ENCODE peak calls at places on chromosomes 6 and 20, in five cellular contexts. M is IMR-90, H is K562, F is A549, K is H1. L is an unnamed sample.
A peak's percentile ranks its signal among the peaks of the same experiment; 100 is the strongest.

GRCh38 chr20:30912006-30912660 is 345.3 kb upstream of the DEFB115 start:
- DNase-seq in M (no peak), K (peak; percentile 73), F (no peak), H (peak; percentile 17), L (no peak)

GRCh38 chr6:166958926-166959861 is 2.8 kb upstream of the RNASET2 start:
- DNase-seq in K (no peak), F (no peak), M (no peak), H (peak; percentile 61), L (peak; percentile 75)

GRCh38 chr20:62009869-62010445 is 55.7 kb downstream of the TAF4 start:
- DNase-seq in M (no peak), K (no peak), F (no peak), H (no peak), L (no peak)

GRCh38 chr6:104941694-104942177 is 15.2 kb upstream of the LIN28B start:
- DNase-seq in M (no peak), K (no peak), F (no peak), H (peak; percentile 34), L (no peak)

GRCh38 chr6:166202321-166202733 is 34.7 kb upstream of the TBXT start:
- DNase-seq in F (no peak), H (peak; percentile 14), K (no peak), M (no peak), L (no peak)

GRCh38 chr6:16249971-16250370 is 11.6 kb downstream of the GMPR start:
- DNase-seq in M (no peak), K (no peak), H (no peak), F (no peak), L (peak; percentile 45)

GRCh38 chr6:133710826-133711225 is 178.1 kb upstream of the TCF21 start:
- DNase-seq in M (no peak), F (no peak), K (no peak), H (no peak), L (no peak)

GRCh38 chr6:13024616-13025015 is 303.7 kb downstream of the TBC1D7 start:
- DNase-seq in F (no peak), M (no peak), H (no peak), K (no peak), L (no peak)

GRCh38 chr20:25470045-25470444 is 62.6 kb downstream of the GINS1 start:
- DNase-seq in F (peak; percentile 60), H (peak; percentile 70), M (peak; percentile 25), K (peak; percentile 56), L (peak; percentile 57)

GRCh38 chr20:19654906-19655305 is 103.2 kb upstream of the RIN2 start:
- DNase-seq in M (no peak), H (no peak), K (no peak), F (no peak), L (no peak)

GRCh38 chr6:136090929-136091328 is 159.2 kb downstream of the MTFR2 start:
- DNase-seq in F (no peak), H (no peak), K (no peak), M (no peak), L (peak; percentile 46)

GRCh38 chr20:54174452-54175175 is 828 bp upstream of the CYP24A1 start:
- DNase-seq in K (no peak), M (no peak), H (no peak), F (peak; percentile 87), L (peak; percentile 56)

GRCh38 chr6:81894788-81895221 is 142.3 kb upstream of the TENT5A start:
- DNase-seq in H (no peak), K (no peak), M (peak; percentile 39), F (no peak), L (peak; percentile 67)

GRCh38 chr20:61804896-61805295 is 260.8 kb downstream of the TAF4 start:
- DNase-seq in M (no peak), K (no peak), H (no peak), F (no peak), L (no peak)

GRCh38 chr6:5729813-5730212 is 276.9 kb downstream of the NRN1 start:
- DNase-seq in M (no peak), K (no peak), H (no peak), F (no peak), L (no peak)

GRCh38 chr6:5732496-5732895 is 274.2 kb downstream of the NRN1 start:
- DNase-seq in K (no peak), F (no peak), H (no peak), M (no peak), L (no peak)

GRCh38 chr6:5731435-5731834 is 275.3 kb downstream of the NRN1 start:
- DNase-seq in K (no peak), F (no peak), H (no peak), M (no peak), L (peak; percentile 54)

GRCh38 chr6:5728726-5729434 is 277.8 kb downstream of the NRN1 start:
- DNase-seq in F (no peak), M (peak; percentile 59), K (no peak), H (no peak), L (no peak)

DNA sequence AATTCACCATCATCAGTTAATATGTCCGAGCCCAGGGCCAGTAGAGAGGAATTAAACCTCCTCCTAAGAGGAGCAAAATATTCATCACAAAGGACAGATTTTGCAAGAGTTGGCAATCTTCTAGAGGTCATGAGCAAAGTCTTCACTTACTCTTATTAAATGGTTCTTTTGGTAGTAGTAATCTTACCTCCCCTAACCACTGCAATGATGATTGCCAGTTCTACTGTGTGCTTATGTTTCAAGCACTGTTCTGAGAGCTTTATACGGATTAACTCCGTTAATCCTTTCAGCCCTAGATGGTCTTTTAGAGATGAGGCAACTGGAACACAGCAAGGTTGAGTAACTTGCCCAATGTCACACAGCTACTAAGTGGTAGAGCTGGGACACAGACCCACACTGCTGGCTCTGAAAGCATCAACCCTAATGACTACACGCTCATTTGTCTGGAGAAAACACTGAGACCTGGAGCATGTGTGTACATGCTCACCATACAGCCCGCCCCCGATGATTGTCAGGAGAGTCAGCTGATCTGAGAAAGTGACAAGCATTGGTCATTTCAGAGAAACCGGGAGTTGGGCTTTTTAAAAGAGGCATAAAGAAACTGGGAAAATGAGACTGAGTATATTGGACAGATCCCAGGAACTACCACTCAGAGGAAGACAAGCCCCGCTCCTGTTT is 276.0 kb downstream of the NRN1 start:
- DNase-seq in H (no peak), K (no peak), M (peak; percentile 40), F (no peak), L (no peak)
- TF ChIP-seq MAFK in H (no peak), K (no peak), M (no peak), F (no peak), L (no peak)

DNA sequence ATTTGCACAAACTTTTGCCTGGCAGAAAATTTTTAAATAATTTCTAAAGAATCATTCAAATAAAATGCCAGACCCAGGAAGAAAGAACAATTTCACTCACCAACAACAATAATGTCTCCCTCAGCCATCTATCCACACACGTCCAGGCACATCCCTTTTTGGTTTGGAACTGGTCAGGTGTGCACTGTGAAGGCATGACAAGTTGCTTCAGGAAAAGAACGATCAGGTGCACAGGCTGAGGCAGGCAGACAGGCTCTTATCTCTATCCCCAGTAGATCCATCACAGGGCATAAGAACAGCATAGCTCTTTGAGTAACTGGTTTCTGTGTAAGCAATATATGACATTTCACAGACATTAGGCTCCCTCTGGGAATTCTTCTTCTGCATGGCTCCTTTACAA is 18.1 kb upstream of the NXT1 start:
- DNase-seq in F (no peak), H (no peak), M (no peak), K (no peak), L (no peak)
- TF ChIP-seq MAFK in F (no peak), H (no peak), M (no peak), K (no peak), L (no peak)

DNA sequence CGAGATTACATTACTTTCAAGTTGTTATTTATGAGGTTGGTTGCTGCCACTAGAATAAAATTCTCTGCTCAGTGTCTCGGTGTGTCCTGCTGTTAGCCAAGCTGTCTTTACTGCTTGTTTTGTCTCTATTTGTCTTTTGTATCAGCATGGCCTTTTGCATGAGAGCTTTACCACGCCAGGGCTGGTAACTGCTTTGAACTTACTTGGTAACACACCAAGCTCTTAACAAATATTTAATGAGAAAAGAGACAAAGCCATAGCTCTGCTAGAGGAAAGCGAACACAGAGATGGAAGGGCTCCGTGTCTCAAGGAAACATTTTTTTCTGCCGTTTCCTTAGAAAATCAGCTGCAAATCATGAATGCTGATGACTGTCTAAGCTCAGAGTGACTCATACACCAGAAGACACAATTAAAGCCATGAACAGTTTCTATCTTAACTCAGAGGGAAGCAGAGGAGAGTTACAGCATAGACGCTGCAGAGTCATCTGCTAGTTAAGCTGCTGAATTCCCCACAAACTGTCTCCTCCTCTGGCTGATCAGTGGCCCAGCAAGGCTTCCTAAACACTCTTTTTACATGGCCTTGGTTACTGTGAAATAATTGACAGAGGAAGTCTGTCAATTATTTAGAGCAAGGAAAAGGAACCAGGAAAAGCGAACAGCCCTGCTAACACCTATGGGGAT is 44.8 kb downstream of the AGPAT4 start:
- DNase-seq in H (peak; percentile 87), M (peak; percentile 95), F (no peak), K (no peak), L (no peak)
- TF ChIP-seq MAFK in H (no peak), M (no peak), F (no peak), K (no peak), L (no peak)

DNA sequence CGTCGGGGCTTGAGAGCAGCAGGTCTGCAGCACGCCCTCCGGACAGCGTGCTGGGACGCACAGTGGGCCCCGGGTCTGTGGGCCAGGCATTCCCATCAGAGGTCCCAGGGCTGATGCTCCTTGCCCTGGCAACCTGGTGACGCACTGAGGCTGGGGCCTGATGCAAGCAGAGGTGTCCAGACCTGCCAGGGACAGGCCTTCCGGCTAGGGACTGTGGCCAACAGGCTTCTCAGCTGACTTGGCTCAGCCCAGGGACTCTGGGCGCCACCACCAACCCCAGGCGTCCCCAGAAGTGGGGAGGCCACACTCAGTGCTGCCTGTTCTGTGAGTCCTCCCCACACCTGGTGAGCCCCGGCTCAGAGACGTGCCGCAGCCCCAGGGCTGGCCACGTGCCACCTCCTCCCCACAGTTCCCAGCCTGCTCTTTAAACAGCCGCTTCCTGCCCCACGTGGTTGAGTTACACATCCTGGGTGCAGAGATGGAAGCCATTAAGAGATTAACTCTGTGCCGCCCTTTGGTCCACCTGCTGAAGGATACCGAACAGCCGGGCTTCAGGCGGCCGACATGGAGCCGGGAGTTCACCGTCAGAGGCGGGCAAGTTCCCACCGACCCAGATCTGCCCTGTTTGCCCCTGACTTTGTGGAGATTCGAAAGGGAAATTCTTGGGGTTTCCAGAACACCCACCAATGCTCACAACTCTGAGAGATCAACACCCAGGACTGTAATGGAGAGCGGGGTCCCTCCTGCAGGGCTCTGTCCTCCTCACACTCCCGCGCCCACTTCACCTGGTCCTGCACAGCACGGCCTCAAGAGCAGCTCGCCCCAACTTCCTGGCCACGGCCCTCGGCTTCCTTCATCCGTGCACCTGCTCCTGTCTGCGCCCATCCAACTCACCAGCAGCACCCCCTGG is 37.6 kb upstream of the ZBP1 start:
- DNase-seq in M (no peak), K (no peak), H (no peak), F (no peak), L (peak; percentile 47)
- TF ChIP-seq MAFK in M (no peak), K (no peak), H (no peak), F (no peak), L (no peak)